ENCODE peak calls at places on chromosomes 6 and 20, in seven cellular contexts. F is spleen, U is stomach, T is HCT116, K is ovary, N is right lobe of liver, Y is IMR-90. H is an unnamed sample. For H3K4me1, the result is how much of the 10 kb centered on the place peaks cover.

GRCh38 chr6:5361371-5361770 is 100.1 kb downstream of the FARS2 start:
- DNase-seq in F (no peak), U (no peak), T (no peak), K (no peak), N (no peak), Y (peak), H (no peak)

GRCh38 chr6:137547186-137547585 is 53.0 kb upstream of the OLIG3 start:
- DNase-seq in F (no peak), U (no peak), T (no peak), K (no peak), N (no peak), Y (no peak), H (no peak)

GRCh38 chr20:36162272-36162966 is 7.9 kb downstream of the EPB41L1 start:
- DNase-seq in F (peak), U (no peak), T (no peak), K (peak), N (no peak), Y (peak), H (no peak)

GRCh38 chr6:11711644-11711993 is 67.0 kb downstream of the ADTRP start:
- DNase-seq in F (no peak), U (no peak), T (no peak), K (no peak), N (no peak), Y (peak), H (no peak)

GRCh38 chr6:132530293-132530974 is 7.6 kb upstream of the TAAR9 start:
- DNase-seq in F (no peak), U (peak), T (peak), K (peak), N (peak), Y (peak), H (no peak)

GRCh38 chr20:35341366-35342028 is 49.3 kb upstream of the FAM83C start:
- DNase-seq in F (no peak), U (no peak), T (no peak), K (no peak), N (no peak), Y (peak), H (no peak)

GRCh38 chr20:9838378-9839295 is at the start of gene PAK5:
- DNase-seq in F (peak), U (peak), T (peak), K (no peak), N (no peak), Y (peak), H (no peak)

GRCh38 chr6:8589941-8590676 is 154.8 kb upstream of the SLC35B3 start:
- DNase-seq in F (no peak), U (no peak), T (peak), K (no peak), N (no peak), Y (no peak), H (no peak)

GRCh38 chr6:18280084-18280483 is 15.8 kb upstream of the DEK start:
- DNase-seq in F (no peak), U (no peak), T (no peak), K (no peak), N (no peak), Y (no peak), H (no peak)

GRCh38 chr6:89239338-89239737 is 22.2 kb upstream of the GABRR1 start:
- DNase-seq in F (no peak), U (no peak), T (no peak), K (no peak), N (no peak), Y (no peak), H (no peak)

GRCh38 chr6:127191716-127192115 is 73.2 kb downstream of the RSPO3 start:
- DNase-seq in F (no peak), U (no peak), T (no peak), K (no peak), N (no peak), Y (peak), H (no peak)

GRCh38 chr20:59994697-59995122 is 36.5 kb downstream of the CDH26 start:
- DNase-seq in F (no peak), U (peak), T (peak), K (no peak), N (peak), Y (peak), H (no peak)

GRCh38 chr20:6940052-6940451 is 172.6 kb downstream of the BMP2 start:
- DNase-seq in F (no peak), U (no peak), T (no peak), K (no peak), N (no peak), Y (no peak), H (no peak)

GRCh38 chr6:142296975-142297604 is 4.7 kb upstream of the ADGRG6 start:
- DNase-seq in F (no peak), U (no peak), T (no peak), K (no peak), N (no peak), Y (no peak), H (no peak)

GRCh38 chr20:43936805-43937204 is 22.2 kb downstream of the TOX2 start:
- DNase-seq in F (no peak), U (no peak), T (no peak), K (no peak), N (no peak), Y (no peak), H (no peak)

GRCh38 chr6:161338015-161338414 is 64.2 kb upstream of the AGPAT4 start:
- DNase-seq in F (no peak), U (no peak), T (no peak), K (no peak), N (no peak), Y (no peak), H (no peak)

GRCh38 chr20:2364014-2364413 is 16.7 kb upstream of the TGM6 start:
- DNase-seq in F (no peak), U (no peak), T (no peak), K (no peak), N (no peak), Y (no peak), H (no peak)

GRCh38 chr6:34412643-34413214 is 13.1 kb downstream of the RPS10 start:
- DNase-seq in F (no peak), U (no peak), T (no peak), K (no peak), N (no peak), Y (peak), H (no peak)

GRCh38 chr20:34526466-34526865 is 10.2 kb downstream of the DYNLRB1 start:
- DNase-seq in F (no peak), U (no peak), T (no peak), K (no peak), N (no peak), Y (peak), H (no peak)

GRCh38 chr6:165974817-165975216 is 192.8 kb downstream of the TBXT start:
- DNase-seq in F (no peak), U (no peak), T (no peak), K (no peak), N (no peak), Y (no peak), H (no peak)

GRCh38 chr6:7390218-7390878 is 740 bp downstream of the RIOK1 start:
- DNase-seq in F (no peak), U (no peak), T (no peak), K (no peak), N (no peak), Y (peak), H (no peak)

GRCh38 chr6:106562001-106562400 is 67.3 kb downstream of the RTN4IP1 start:
- DNase-seq in F (no peak), U (no peak), T (no peak), K (no peak), N (no peak), Y (no peak), H (no peak)

GRCh38 chr6:170158296-170159039 is 132.4 kb downstream of the DLL1 start:
- DNase-seq in F (peak), U (no peak), T (no peak), K (no peak), N (peak), Y (no peak), H (no peak)

GRCh38 chr6:16850332-16851022 is 89.2 kb upstream of the ATXN1 start:
- DNase-seq in F (no peak), U (no peak), T (no peak), K (no peak), N (no peak), Y (no peak), H (no peak)

GRCh38 chr20:62056975-62057374 is 8.7 kb downstream of the TAF4 start:
- DNase-seq in F (peak), U (no peak), T (no peak), K (peak), N (no peak), Y (no peak), H (no peak)

GRCh38 chr6:35368038-35368887 is 25.9 kb downstream of the PPARD start:
- DNase-seq in F (no peak), U (no peak), T (peak), K (no peak), N (no peak), Y (peak), H (no peak)

GRCh38 chr6:128598561-128598960 is 78.2 kb upstream of the PTPRK start:
- DNase-seq in F (no peak), U (no peak), T (peak), K (no peak), N (no peak), Y (no peak), H (no peak)

GRCh38 chr20:45092898-45093297 is 8.0 kb downstream of the KCNS1 start:
- DNase-seq in F (no peak), U (no peak), T (no peak), K (no peak), N (no peak), Y (no peak), H (no peak)

DNA sequence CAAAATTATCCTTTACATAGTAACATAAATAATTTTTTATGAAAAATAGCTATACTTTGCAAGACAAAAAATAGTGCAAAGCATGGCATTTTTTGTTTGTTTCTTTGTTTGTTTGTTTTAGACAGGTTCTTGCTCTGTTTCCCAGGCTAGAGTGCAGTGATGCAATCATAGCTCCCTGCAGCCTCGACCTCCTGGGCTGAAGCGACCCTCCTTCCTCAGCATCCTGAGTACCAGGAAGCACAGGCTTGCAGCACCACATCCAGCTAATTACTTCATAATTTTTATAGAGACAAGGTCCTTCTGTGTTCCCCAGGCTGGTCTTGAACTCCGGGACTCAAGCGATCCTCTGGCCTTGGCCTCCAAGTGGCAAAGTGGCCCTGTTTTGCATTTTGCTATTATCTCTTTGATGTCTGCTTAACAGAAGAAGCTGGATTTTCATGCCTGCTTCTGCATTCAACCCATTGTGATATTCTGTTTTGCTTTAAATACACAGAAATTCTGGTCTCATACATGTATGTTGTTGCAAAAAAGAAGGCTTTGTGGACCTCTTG is 49.4 kb upstream of the ZMYND8 start:
- DNase-seq in F (no peak), U (no peak), T (no peak), K (no peak), N (no peak), Y (no peak), H (no peak)
- H3K4me1 ChIP-seq in F (under half), U (under half), T (under half), K (under half), N (under half), Y (under half), H (under half)

GRCh38 chr6:70956451-70957283 is at the start of gene B3GAT2:
- DNase-seq in F (peak), U (no peak), T (no peak), K (no peak), N (no peak), Y (peak), H (no peak)

GRCh38 chr6:70957284-70957617 is 391 bp upstream of the B3GAT2 start:
- DNase-seq in F (no peak), U (no peak), T (no peak), K (no peak), N (no peak), Y (no peak), H (no peak)

GRCh38 chr6:70954750-70955149 is 2.1 kb downstream of the B3GAT2 start:
- DNase-seq in F (no peak), U (no peak), T (no peak), K (no peak), N (no peak), Y (no peak), H (no peak)

GRCh38 chr6:70956191-70956450 is 739 bp downstream of the B3GAT2 start:
- DNase-seq in F (no peak), U (no peak), T (no peak), K (no peak), N (no peak), Y (no peak), H (no peak)

GRCh38 chr6:70955441-70956190 is 1.2 kb downstream of the B3GAT2 start:
- DNase-seq in F (peak), U (peak), T (peak), K (peak), N (peak), Y (peak), H (peak)
- TF ChIP-seq POLR2A in F (no peak), U (no peak), T (no peak), K (no peak), N (no peak), Y (no peak), H (no peak)

GRCh38 chr20:42432931-42433330 is 756.8 kb downstream of the PTPRT start:
- DNase-seq in F (no peak), U (no peak), T (no peak), K (peak), N (no peak), Y (no peak), H (no peak)

GRCh38 chr20:42432485-42432884 is 757.2 kb downstream of the PTPRT start:
- DNase-seq in F (no peak), U (no peak), T (no peak), K (no peak), N (no peak), Y (no peak), H (no peak)

GRCh38 chr20:42430059-42430458 is 759.6 kb downstream of the PTPRT start:
- DNase-seq in F (no peak), U (no peak), T (no peak), K (no peak), N (no peak), Y (no peak), H (no peak)

GRCh38 chr20:42430525-42431046 is 759.1 kb downstream of the PTPRT start:
- DNase-seq in F (no peak), U (no peak), T (no peak), K (no peak), N (no peak), Y (no peak), H (no peak)

GRCh38 chr20:42435230-42435629 is 754.5 kb downstream of the PTPRT start:
- DNase-seq in F (no peak), U (no peak), T (no peak), K (no peak), N (no peak), Y (no peak), H (no peak)
- H3K4me3 ChIP-seq in F (no peak), U (no peak), T (no peak), K (no peak), N (no peak), Y (no peak), H (no peak)

GRCh38 chr20:13337090-13337784 is 116.2 kb downstream of the ISM1 start:
- DNase-seq in F (no peak), U (no peak), T (no peak), K (no peak), N (no peak), Y (no peak), H (no peak)

GRCh38 chr20:13331536-13331935 is 110.5 kb downstream of the ISM1 start:
- DNase-seq in F (no peak), U (no peak), T (no peak), K (no peak), N (no peak), Y (no peak), H (no peak)

GRCh38 chr20:13336308-13337089 is 115.4 kb downstream of the ISM1 start:
- DNase-seq in F (no peak), U (no peak), T (no peak), K (no peak), N (no peak), Y (peak), H (no peak)

GRCh38 chr20:13333036-13333435 is 112.0 kb downstream of the ISM1 start:
- DNase-seq in F (no peak), U (no peak), T (no peak), K (no peak), N (no peak), Y (no peak), H (no peak)

GRCh38 chr20:13333793-13334192 is 112.7 kb downstream of the ISM1 start:
- DNase-seq in F (no peak), U (no peak), T (no peak), K (no peak), N (no peak), Y (peak), H (no peak)
- H3K4me1 ChIP-seq in F (under half), U (under half), T (under half), K (under half), N (under half), Y (under half), H (under half)

GRCh38 chr6:24721461-24722215 is 2.7 kb upstream of the C6orf62 start:
- DNase-seq in F (no peak), U (peak), T (no peak), K (peak), N (peak), Y (peak), H (peak)
- TF ChIP-seq POLR2A in F (peak), U (no peak), T (no peak), K (peak), N (peak), Y (peak), H (no peak)